ENCODE peak calls at places on chromosomes 2 and 18, in ten cellular contexts. One of them, this sample, is unnamed.

GRCh38 chr2:64594563-64594989 is 59.1 kb downstream of the SERTAD2 start:
- DNase-seq in psoas muscle: no peak
- DNase-seq in left ventricle myocardium inferior: no peak
- DNase-seq in WERI-Rb-1: no peak
- DNase-seq in endodermal cell: no peak
- DNase-seq in HCT116: no peak
- DNase-seq in spleen: no peak
- DNase-seq in prostate gland: no peak
- DNase-seq in upper lobe of left lung: no peak
- DNase-seq in colonic mucosa: no peak
- DNase-seq in this sample: no peak

GRCh38 chr2:97870396-97870843 is 125.3 kb downstream of the TMEM131 start:
- DNase-seq in psoas muscle: no peak
- DNase-seq in left ventricle myocardium inferior: no peak
- DNase-seq in WERI-Rb-1: no peak
- DNase-seq in endodermal cell: no peak
- DNase-seq in HCT116: peak
- DNase-seq in spleen: no peak
- DNase-seq in prostate gland: no peak
- DNase-seq in upper lobe of left lung: no peak
- DNase-seq in colonic mucosa: no peak
- DNase-seq in this sample: peak

GRCh38 chr2:61335226-61335625 is 135.7 kb downstream of the USP34 start:
- DNase-seq in psoas muscle: no peak
- DNase-seq in left ventricle myocardium inferior: no peak
- DNase-seq in WERI-Rb-1: no peak
- DNase-seq in endodermal cell: no peak
- DNase-seq in HCT116: no peak
- DNase-seq in spleen: no peak
- DNase-seq in prostate gland: no peak
- DNase-seq in upper lobe of left lung: no peak
- DNase-seq in colonic mucosa: no peak
- DNase-seq in this sample: no peak

GRCh38 chr2:67322361-67323001 is 74.7 kb upstream of the ETAA1 start:
- DNase-seq in psoas muscle: no peak
- DNase-seq in left ventricle myocardium inferior: peak
- DNase-seq in WERI-Rb-1: peak
- DNase-seq in endodermal cell: peak
- DNase-seq in HCT116: peak
- DNase-seq in spleen: no peak
- DNase-seq in prostate gland: no peak
- DNase-seq in upper lobe of left lung: no peak
- DNase-seq in colonic mucosa: peak
- DNase-seq in this sample: peak

GRCh38 chr18:78898635-78899034 is 81.0 kb upstream of the SALL3 start:
- DNase-seq in psoas muscle: no peak
- DNase-seq in left ventricle myocardium inferior: no peak
- DNase-seq in WERI-Rb-1: no peak
- DNase-seq in endodermal cell: no peak
- DNase-seq in HCT116: no peak
- DNase-seq in spleen: no peak
- DNase-seq in prostate gland: no peak
- DNase-seq in upper lobe of left lung: no peak
- DNase-seq in colonic mucosa: no peak
- DNase-seq in this sample: no peak

GRCh38 chr2:119864318-119864717 is 104.6 kb downstream of the PTPN4 start:
- DNase-seq in psoas muscle: no peak
- DNase-seq in left ventricle myocardium inferior: no peak
- DNase-seq in WERI-Rb-1: no peak
- DNase-seq in endodermal cell: no peak
- DNase-seq in HCT116: no peak
- DNase-seq in spleen: no peak
- DNase-seq in prostate gland: no peak
- DNase-seq in upper lobe of left lung: no peak
- DNase-seq in colonic mucosa: no peak
- DNase-seq in this sample: no peak

GRCh38 chr18:50659091-50660003 is 99.5 kb downstream of the MAPK4 start:
- DNase-seq in psoas muscle: no peak
- DNase-seq in left ventricle myocardium inferior: no peak
- DNase-seq in WERI-Rb-1: peak
- DNase-seq in endodermal cell: peak
- DNase-seq in HCT116: peak
- DNase-seq in spleen: no peak
- DNase-seq in prostate gland: no peak
- DNase-seq in upper lobe of left lung: no peak
- DNase-seq in colonic mucosa: no peak
- DNase-seq in this sample: peak

GRCh38 chr2:138503087-138503442 is 1.5 kb downstream of the SPOPL start:
- DNase-seq in psoas muscle: no peak
- DNase-seq in left ventricle myocardium inferior: no peak
- DNase-seq in WERI-Rb-1: no peak
- DNase-seq in endodermal cell: no peak
- DNase-seq in HCT116: no peak
- DNase-seq in spleen: no peak
- DNase-seq in prostate gland: no peak
- DNase-seq in upper lobe of left lung: no peak
- DNase-seq in colonic mucosa: no peak
- DNase-seq in this sample: no peak

GRCh38 chr2:235027558-235028214 is 75.9 kb downstream of the SH3BP4 start:
- DNase-seq in psoas muscle: no peak
- DNase-seq in left ventricle myocardium inferior: no peak
- DNase-seq in WERI-Rb-1: no peak
- DNase-seq in endodermal cell: no peak
- DNase-seq in HCT116: no peak
- DNase-seq in spleen: no peak
- DNase-seq in prostate gland: peak
- DNase-seq in upper lobe of left lung: peak
- DNase-seq in colonic mucosa: no peak
- DNase-seq in this sample: peak

GRCh38 chr2:112156152-112156986 is 18.2 kb downstream of the FBLN7 start:
- DNase-seq in psoas muscle: no peak
- DNase-seq in left ventricle myocardium inferior: no peak
- DNase-seq in WERI-Rb-1: no peak
- DNase-seq in endodermal cell: no peak
- DNase-seq in HCT116: no peak
- DNase-seq in spleen: no peak
- DNase-seq in prostate gland: no peak
- DNase-seq in upper lobe of left lung: no peak
- DNase-seq in colonic mucosa: no peak
- DNase-seq in this sample: peak

GRCh38 chr2:69083126-69083733 is 70.3 kb downstream of the ANTXR1 start:
- DNase-seq in psoas muscle: no peak
- DNase-seq in left ventricle myocardium inferior: no peak
- DNase-seq in WERI-Rb-1: peak
- DNase-seq in endodermal cell: no peak
- DNase-seq in HCT116: no peak
- DNase-seq in spleen: no peak
- DNase-seq in prostate gland: no peak
- DNase-seq in upper lobe of left lung: no peak
- DNase-seq in colonic mucosa: no peak
- DNase-seq in this sample: peak

GRCh38 chr2:120578576-120579352 is 156.9 kb upstream of the GLI2 start:
- DNase-seq in psoas muscle: peak
- DNase-seq in left ventricle myocardium inferior: no peak
- DNase-seq in WERI-Rb-1: no peak
- DNase-seq in endodermal cell: no peak
- DNase-seq in HCT116: no peak
- DNase-seq in spleen: no peak
- DNase-seq in prostate gland: no peak
- DNase-seq in upper lobe of left lung: no peak
- DNase-seq in colonic mucosa: no peak
- DNase-seq in this sample: no peak

GRCh38 chr2:110854355-110855081 is 122.1 kb downstream of the ACOXL start:
- DNase-seq in psoas muscle: no peak
- DNase-seq in left ventricle myocardium inferior: no peak
- DNase-seq in WERI-Rb-1: no peak
- DNase-seq in endodermal cell: peak
- DNase-seq in HCT116: no peak
- DNase-seq in spleen: no peak
- DNase-seq in prostate gland: no peak
- DNase-seq in upper lobe of left lung: no peak
- DNase-seq in colonic mucosa: no peak
- DNase-seq in this sample: peak

GRCh38 chr2:72113847-72114692 is 33.6 kb downstream of the CYP26B1 start:
- DNase-seq in psoas muscle: no peak
- DNase-seq in left ventricle myocardium inferior: no peak
- DNase-seq in WERI-Rb-1: no peak
- DNase-seq in endodermal cell: peak
- DNase-seq in HCT116: no peak
- DNase-seq in spleen: no peak
- DNase-seq in prostate gland: no peak
- DNase-seq in upper lobe of left lung: peak
- DNase-seq in colonic mucosa: peak
- DNase-seq in this sample: no peak

DNA sequence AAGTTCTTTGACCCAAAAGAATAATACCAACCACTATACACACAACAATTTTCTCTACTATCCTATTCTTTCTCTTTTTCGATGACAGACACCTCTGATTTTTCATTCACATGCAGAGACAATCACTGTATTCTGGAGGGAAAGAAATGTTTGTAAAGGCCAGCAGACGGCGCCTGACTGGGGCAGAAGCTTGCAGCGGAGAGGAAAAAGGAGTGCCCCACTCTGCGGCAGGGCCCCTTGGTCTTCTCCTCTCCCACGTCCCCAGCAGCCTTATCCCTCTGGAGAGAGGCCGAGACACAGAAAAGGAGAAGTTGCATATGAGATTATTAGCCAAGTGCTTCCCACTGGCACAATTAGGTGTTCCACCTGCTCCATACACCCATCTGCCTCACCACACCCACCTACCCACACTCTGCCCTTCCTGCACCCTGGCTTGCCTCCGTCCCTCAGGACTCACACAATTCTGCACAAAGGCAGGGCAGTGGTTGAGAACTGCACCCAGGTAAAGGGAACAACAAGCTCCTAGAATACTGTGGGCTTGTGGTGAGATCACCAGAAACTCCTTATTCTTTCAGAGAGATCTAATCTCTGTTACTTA is 687.3 kb downstream of the NRXN1 start:
- DNase-seq in psoas muscle: no peak
- DNase-seq in left ventricle myocardium inferior: no peak
- DNase-seq in WERI-Rb-1: no peak
- DNase-seq in endodermal cell: peak
- DNase-seq in HCT116: no peak
- DNase-seq in spleen: no peak
- DNase-seq in prostate gland: no peak
- DNase-seq in upper lobe of left lung: peak
- DNase-seq in colonic mucosa: no peak
- DNase-seq in this sample: no peak
- TF ChIP-seq CTCF in psoas muscle: no peak
- TF ChIP-seq CTCF in left ventricle myocardium inferior: no peak
- TF ChIP-seq CTCF in WERI-Rb-1: no peak
- TF ChIP-seq CTCF in endodermal cell: peak
- TF ChIP-seq CTCF in HCT116: no peak
- TF ChIP-seq CTCF in spleen: no peak
- TF ChIP-seq CTCF in prostate gland: no peak
- TF ChIP-seq CTCF in upper lobe of left lung: no peak
- TF ChIP-seq CTCF in colonic mucosa: no peak
- TF ChIP-seq CTCF in this sample: no peak

DNA sequence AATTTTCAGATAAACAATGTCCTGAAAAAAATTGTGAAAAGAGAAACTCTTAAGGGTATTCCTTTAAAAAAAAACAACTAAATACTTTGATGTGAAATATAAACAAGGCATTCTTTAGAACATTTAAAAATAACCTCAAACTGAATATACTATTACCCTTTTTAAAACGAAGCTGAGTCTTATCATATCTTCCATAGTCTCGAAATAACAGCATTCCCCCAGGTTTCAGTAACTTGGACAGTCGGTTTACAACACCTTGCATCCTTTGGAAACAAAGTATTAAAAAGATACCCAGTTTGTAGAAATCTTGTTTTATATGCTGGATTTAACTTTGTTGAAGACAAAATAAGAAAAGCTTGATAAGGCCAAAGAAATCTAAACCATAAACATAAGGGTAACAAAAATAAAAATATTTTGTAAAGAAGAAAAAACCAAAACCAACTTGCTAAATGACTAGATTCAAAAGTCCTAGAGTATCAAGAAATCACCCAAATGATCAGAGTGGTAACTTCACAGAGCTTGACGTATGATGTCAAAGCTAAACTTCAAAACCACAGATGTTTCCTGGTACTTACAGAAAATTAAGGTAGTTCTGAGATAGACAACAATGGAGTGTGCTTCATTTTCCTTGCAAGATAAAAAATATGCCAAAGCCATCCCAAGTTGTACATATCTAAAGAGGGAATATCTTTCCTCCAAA is 107.8 kb downstream of the METTL8 start:
- DNase-seq in psoas muscle: no peak
- DNase-seq in left ventricle myocardium inferior: no peak
- DNase-seq in WERI-Rb-1: no peak
- DNase-seq in endodermal cell: no peak
- DNase-seq in HCT116: no peak
- DNase-seq in spleen: no peak
- DNase-seq in prostate gland: no peak
- DNase-seq in upper lobe of left lung: no peak
- DNase-seq in colonic mucosa: no peak
- DNase-seq in this sample: no peak
- H3K27ac ChIP-seq in psoas muscle: no peak
- H3K27ac ChIP-seq in left ventricle myocardium inferior: no peak
- H3K27ac ChIP-seq in WERI-Rb-1: peak
- H3K27ac ChIP-seq in endodermal cell: no peak
- H3K27ac ChIP-seq in HCT116: no peak
- H3K27ac ChIP-seq in spleen: peak
- H3K27ac ChIP-seq in prostate gland: no peak
- H3K27ac ChIP-seq in upper lobe of left lung: no peak
- H3K27ac ChIP-seq in colonic mucosa: no peak
- H3K27ac ChIP-seq in this sample: no peak

GRCh38 chr2:27264753-27265535 is 2.1 kb upstream of the SLC30A3 start:
- DNase-seq in psoas muscle: peak
- DNase-seq in left ventricle myocardium inferior: peak
- DNase-seq in WERI-Rb-1: peak
- DNase-seq in endodermal cell: peak
- DNase-seq in HCT116: peak
- DNase-seq in spleen: peak
- DNase-seq in prostate gland: peak
- DNase-seq in upper lobe of left lung: peak
- DNase-seq in colonic mucosa: peak
- DNase-seq in this sample: peak
- TF ChIP-seq CTCF in psoas muscle: peak
- TF ChIP-seq CTCF in left ventricle myocardium inferior: peak
- TF ChIP-seq CTCF in WERI-Rb-1: peak
- TF ChIP-seq CTCF in endodermal cell: peak
- TF ChIP-seq CTCF in HCT116: peak
- TF ChIP-seq CTCF in spleen: peak
- TF ChIP-seq CTCF in prostate gland: peak
- TF ChIP-seq CTCF in upper lobe of left lung: peak
- TF ChIP-seq CTCF in colonic mucosa: peak
- TF ChIP-seq CTCF in this sample: peak

DNA sequence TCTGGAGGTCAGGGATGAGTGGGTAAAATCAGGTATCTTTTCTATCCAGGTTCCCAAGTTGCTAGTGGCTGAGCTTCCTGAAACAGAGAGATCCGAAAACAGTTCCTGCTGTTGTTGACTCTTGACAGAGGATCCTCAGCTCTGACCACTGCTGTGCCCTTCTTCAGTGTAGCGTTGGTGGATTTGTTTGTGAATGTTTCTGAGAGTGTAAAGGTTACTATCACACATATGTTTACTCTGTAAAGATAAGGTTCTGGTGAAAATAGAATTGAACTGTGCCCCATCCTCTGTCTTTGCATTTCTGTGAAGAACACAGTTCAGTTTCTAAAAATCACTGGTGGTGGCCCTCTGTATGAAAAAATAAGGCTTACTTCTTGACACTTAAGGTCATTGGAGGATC is 119.8 kb downstream of the LDLRAD4 start:
- DNase-seq in psoas muscle: no peak
- DNase-seq in left ventricle myocardium inferior: no peak
- DNase-seq in WERI-Rb-1: no peak
- DNase-seq in endodermal cell: no peak
- DNase-seq in HCT116: no peak
- DNase-seq in spleen: no peak
- DNase-seq in prostate gland: no peak
- DNase-seq in upper lobe of left lung: no peak
- DNase-seq in colonic mucosa: no peak
- DNase-seq in this sample: no peak
- H3K27ac ChIP-seq in psoas muscle: no peak
- H3K27ac ChIP-seq in left ventricle myocardium inferior: no peak
- H3K27ac ChIP-seq in WERI-Rb-1: no peak
- H3K27ac ChIP-seq in endodermal cell: no peak
- H3K27ac ChIP-seq in HCT116: no peak
- H3K27ac ChIP-seq in spleen: no peak
- H3K27ac ChIP-seq in prostate gland: no peak
- H3K27ac ChIP-seq in upper lobe of left lung: no peak
- H3K27ac ChIP-seq in colonic mucosa: no peak
- H3K27ac ChIP-seq in this sample: no peak

This sample was measured in RWPE1.